ENCODE peak calls at places on chromosomes 12 and 14, in four cellular contexts. N, W, V and Y are unnamed samples.
A peak's percentile ranks its signal among the peaks of the same experiment; 100 is the strongest.

GRCh38 chr12:12823308-12823707 is 10.2 kb downstream of the DDX47 start:
- DNase-seq in N (no peak), W (no peak), V (no peak), Y (no peak)

GRCh38 chr14:52111583-52111982 is 42.7 kb upstream of the NID2 start:
- DNase-seq in N (no peak), W (peak; percentile 83), V (no peak), Y (no peak)

GRCh38 chr14:33229269-33229924 is 290.7 kb downstream of the NPAS3 start:
- DNase-seq in N (no peak), W (peak; percentile 44), V (no peak), Y (no peak)

GRCh38 chr12:10968765-10969456 is 17.8 kb downstream of the TAS2R50 start:
- DNase-seq in N (peak; percentile 65), W (peak; percentile 4), V (no peak), Y (no peak)

GRCh38 chr12:79935624-79936040 is 735 bp upstream of the PPP1R12A start:
- DNase-seq in N (no peak), W (no peak), V (peak; percentile 30), Y (no peak)

GRCh38 chr14:75077794-75078193 is 8.4 kb downstream of the ZC2HC1C start:
- DNase-seq in N (no peak), W (peak; percentile 64), V (no peak), Y (no peak)

GRCh38 chr12:61302282-61302681 is 957.9 kb upstream of the USP15 start:
- DNase-seq in N (no peak), W (no peak), V (no peak), Y (no peak)

GRCh38 chr12:80321653-80322052 is 122.4 kb upstream of the PTPRQ start:
- DNase-seq in N (no peak), W (peak; percentile 8), V (no peak), Y (no peak)

GRCh38 chr14:74934476-74935339 is 11.6 kb upstream of the RPS6KL1 start:
- DNase-seq in N (peak; percentile 61), W (no peak), V (no peak), Y (no peak)

GRCh38 chr12:117321572-117321971 is 39.9 kb downstream of the NOS1 start:
- DNase-seq in N (no peak), W (no peak), V (no peak), Y (no peak)
- H3K9me3 ChIP-seq in N (no peaks in the 10 kb centered on the region), W (no peaks in the 10 kb centered on the region), V (no peaks in the 10 kb centered on the region), Y (no peaks in the 10 kb centered on the region)

DNA sequence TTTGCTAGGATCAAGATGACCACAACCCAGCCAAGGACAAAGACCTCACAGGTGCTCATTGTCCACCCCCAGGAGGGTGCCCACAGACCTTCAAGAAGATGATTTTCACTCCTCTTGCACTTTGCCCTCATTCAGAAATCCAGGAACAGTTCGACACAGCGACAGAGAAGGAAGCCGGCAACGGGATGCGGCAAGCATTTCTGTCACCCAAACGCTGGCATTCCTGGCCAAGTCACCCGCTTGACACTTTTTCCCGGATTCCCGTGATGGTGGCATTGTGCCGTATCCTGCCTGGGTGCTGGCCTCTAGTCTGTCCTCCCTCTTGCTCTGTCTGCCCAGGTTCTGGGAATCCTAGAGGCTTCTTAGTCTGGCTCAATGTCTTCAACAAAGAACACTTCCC is 770.4 kb upstream of the ALG10B start:
- DNase-seq in N (no peak), W (no peak), V (no peak), Y (no peak)
- H3K9me3 ChIP-seq in N (no peaks in the 10 kb centered on the region), W (peaks cover 4% of the 10 kb centered on the region), V (no peaks in the 10 kb centered on the region), Y (no peaks in the 10 kb centered on the region)

GRCh38 chr12:34346372-34347034 is 324.2 kb downstream of the ALG10 start:
- DNase-seq in N (no peak), W (no peak), V (no peak), Y (no peak)
- H3K9me3 ChIP-seq in N (no peaks in the 10 kb centered on the region), W (no peaks in the 10 kb centered on the region), V (peaks cover 51% of the 10 kb centered on the region), Y (no peaks in the 10 kb centered on the region)

DNA sequence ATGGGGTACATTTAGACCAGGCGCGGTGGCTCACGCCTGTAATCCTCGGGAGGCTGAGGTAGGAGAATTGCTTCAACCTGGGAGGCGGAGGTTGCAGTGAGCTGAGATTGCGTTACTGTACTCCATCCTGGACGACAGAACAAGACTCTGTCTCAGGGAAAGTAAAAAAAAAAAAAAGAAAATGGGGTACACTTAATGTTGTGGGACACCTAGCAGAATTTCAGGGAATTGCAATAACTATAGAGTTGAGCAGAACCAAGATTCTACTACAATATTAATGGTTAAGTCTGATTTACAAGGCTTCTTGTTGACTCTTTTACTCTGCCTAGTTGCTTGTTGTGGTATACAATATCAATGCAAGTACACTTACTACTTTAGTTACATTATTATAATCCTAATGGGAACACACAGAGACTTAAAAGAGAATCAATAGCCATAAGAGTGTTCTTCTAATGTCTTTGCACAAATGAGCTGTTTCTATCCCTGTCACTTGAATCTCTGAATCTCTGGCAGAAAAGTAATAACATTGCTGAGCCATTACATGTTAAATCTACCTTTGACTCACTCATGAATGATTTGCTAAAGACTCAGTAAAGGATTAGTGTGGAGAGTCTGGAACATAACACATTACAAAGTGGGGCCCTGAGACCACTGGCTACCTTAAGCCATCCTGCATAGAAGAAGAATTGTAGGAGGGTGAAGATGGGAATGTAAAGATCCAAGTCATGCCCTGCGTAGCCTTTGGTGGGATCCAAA is 22.7 kb downstream of the BEST3 start:
- DNase-seq in N (no peak), W (no peak), V (no peak), Y (no peak)
- H3K9me3 ChIP-seq in N (no peaks in the 10 kb centered on the region), W (no peaks in the 10 kb centered on the region), V (no peaks in the 10 kb centered on the region), Y (no peaks in the 10 kb centered on the region)

DNA sequence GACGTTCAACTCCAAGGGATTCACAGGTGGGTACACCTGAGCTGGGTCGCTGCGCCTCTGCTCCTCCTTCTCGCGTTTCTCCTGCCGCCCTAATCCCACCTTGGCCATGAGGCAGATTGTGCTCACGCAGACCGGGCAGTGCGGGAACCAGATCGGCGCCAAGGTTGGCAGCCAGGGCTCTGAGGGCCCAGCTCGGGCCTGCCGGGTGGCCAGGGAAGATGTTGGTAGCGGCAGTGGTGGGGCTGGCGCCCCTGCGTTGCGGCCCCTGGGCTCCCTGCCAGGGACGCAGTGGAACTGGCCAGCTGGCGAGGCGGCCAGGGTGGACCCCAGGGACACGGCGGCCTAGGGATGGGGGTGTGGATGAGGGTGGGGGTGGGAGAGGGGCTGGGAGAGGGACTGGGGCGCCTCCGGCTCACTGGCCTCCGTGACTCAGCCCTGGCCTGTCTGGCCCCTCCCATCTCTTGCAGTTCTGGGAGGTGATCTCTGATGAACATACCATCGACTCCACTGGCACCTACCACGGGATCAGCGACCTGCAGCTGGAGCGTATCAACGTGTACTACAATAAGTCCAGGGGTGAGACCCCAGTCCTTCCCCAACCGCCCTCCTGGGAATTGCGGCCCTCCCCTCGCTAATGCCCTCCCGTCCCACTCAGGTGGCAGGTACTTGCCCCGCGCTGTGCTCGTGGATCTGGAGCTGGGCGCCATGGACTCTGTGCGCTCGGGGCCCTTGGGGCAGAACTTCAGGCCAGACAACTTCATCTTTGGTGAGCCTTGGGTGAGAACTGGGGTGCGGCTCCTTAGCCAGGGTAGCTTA is 114.9 kb upstream of the ALG10B start:
- DNase-seq in N (peak; percentile 61), W (no peak), V (no peak), Y (no peak)
- H3K9me3 ChIP-seq in N (no peaks in the 10 kb centered on the region), W (no peaks in the 10 kb centered on the region), V (no peaks in the 10 kb centered on the region), Y (no peaks in the 10 kb centered on the region)

DNA sequence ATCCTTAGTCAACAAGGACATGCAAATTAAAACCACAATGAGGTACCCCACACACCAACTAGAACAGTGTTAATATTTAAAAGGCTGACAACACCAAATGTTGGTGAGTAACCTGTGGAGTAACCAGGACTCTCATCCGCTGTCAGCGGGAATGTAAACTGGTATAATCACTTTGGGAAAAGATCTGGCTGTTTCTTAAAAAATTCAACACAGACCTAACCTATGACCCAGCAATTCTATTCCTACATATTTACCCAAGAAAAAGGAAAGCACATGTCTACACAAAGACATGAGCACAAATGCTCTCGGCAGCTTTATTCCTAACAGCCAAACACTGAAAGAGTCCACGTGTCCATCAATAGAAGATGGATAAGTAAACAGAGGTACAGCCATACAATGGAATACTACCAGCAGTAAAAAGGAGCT is 26.6 kb downstream of the NRDE2 start:
- DNase-seq in N (no peak), W (no peak), V (no peak), Y (no peak)
- H3K9me3 ChIP-seq in N (no peaks in the 10 kb centered on the region), W (no peaks in the 10 kb centered on the region), V (no peaks in the 10 kb centered on the region), Y (no peaks in the 10 kb centered on the region)

GRCh38 chr12:69129564-69129963 is 109.8 kb upstream of the CPSF6 start:
- DNase-seq in N (no peak), W (peak; percentile 38), V (no peak), Y (no peak)

GRCh38 chr12:69129014-69129413 is 110.4 kb upstream of the CPSF6 start:
- DNase-seq in N (no peak), W (no peak), V (no peak), Y (no peak)

GRCh38 chr12:69136931-69137613 is 102.3 kb upstream of the CPSF6 start:
- DNase-seq in N (no peak), W (no peak), V (no peak), Y (no peak)

GRCh38 chr12:69130064-69130463 is 109.3 kb upstream of the CPSF6 start:
- DNase-seq in N (no peak), W (no peak), V (no peak), Y (no peak)

DNA sequence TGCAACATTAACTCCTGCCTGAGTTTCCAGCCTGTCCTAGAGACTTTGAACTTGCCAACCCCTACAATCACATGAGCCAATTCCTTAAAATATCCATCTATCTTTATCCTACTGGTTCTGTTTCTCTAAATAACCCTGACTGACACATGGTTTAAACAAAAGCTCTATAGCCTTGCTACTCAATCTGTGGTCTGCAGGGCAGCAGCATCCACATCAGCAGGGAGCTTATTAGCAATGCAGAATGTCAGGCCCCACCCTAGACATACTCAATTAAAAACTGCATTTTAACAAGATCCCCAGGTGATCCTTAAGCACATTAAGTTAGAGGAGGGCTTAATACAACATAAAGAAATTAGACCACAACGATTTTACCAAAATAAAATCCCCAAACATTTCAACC is 108.3 kb upstream of the CPSF6 start:
- DNase-seq in N (no peak), W (no peak), V (no peak), Y (no peak)
- H3K9me3 ChIP-seq in N (no peaks in the 10 kb centered on the region), W (no peaks in the 10 kb centered on the region), V (no peaks in the 10 kb centered on the region), Y (no peaks in the 10 kb centered on the region)

GRCh38 chr14:20194101-20194500 is 3.4 kb downstream of the OR11G2 start:
- DNase-seq in N (no peak), W (no peak), V (no peak), Y (no peak)
- H3K9me3 ChIP-seq in N (no peaks in the 10 kb centered on the region), W (no peaks in the 10 kb centered on the region), V (no peaks in the 10 kb centered on the region), Y (no peaks in the 10 kb centered on the region)

GRCh38 chr14:104355949-104356737 is 217.8 kb downstream of the KIF26A start:
- DNase-seq in N (no peak), W (no peak), V (no peak), Y (peak; percentile 1)
- H3K9me3 ChIP-seq in N (peaks cover 3% of the 10 kb centered on the region), W (no peaks in the 10 kb centered on the region), V (no peaks in the 10 kb centered on the region), Y (no peaks in the 10 kb centered on the region)